ENCODE peak calls at places on chromosomes 3 and 15, in eight cellular contexts. F is skeletal muscle cell; E is activated CD4-positive, alpha-beta T cell treated with anti-CD3 and anti-CD28 coated beads, Interleukin-2, amount 50 U/mL, for 24 hours; M is RWPE1; H is astrocyte; Y is endodermal cell; Q is stimulated activated CD4-positive, alpha-beta T cell treated with anti-CD3 and anti-CD28 coated beads, Interleukin-4, amount 100 ng/mL, for 48 hours; J is CD4-positive, CD25-positive, alpha-beta regulatory T cell. P is an unnamed sample.

GRCh38 chr15:93865610-93866009 is 365.8 kb upstream of the MCTP2 start:
- DNase-seq in F (no peak), Y (no peak), E (no peak), H (no peak), Q (no peak), J (no peak), M (no peak), P (no peak)

GRCh38 chr15:62455441-62455921 is 290.4 kb upstream of the C2CD4B start:
- DNase-seq in E (no peak), H (peak; percentile 33), Q (no peak), J (no peak), M (no peak), F (no peak), Y (no peak), P (no peak)

GRCh38 chr3:11096266-11097135 is 57.8 kb upstream of the HRH1 start:
- DNase-seq in E (peak; percentile 38), H (peak; percentile 87), Y (peak; percentile 87), Q (peak; percentile 75), J (no peak), M (peak; percentile 89), F (peak; percentile 86), P (no peak)

GRCh38 chr3:115758076-115758763 is 134.9 kb downstream of the GAP43 start:
- DNase-seq in H (peak; percentile 20), M (no peak), F (no peak), J (no peak), Y (no peak), Q (no peak), E (no peak), P (no peak)

GRCh38 chr3:63950698-63951097 is 38.5 kb upstream of the SCAANT1 start:
- DNase-seq in Y (no peak), E (no peak), F (no peak), M (no peak), Q (no peak), H (peak; percentile 45), J (no peak), P (no peak)

GRCh38 chr3:140276698-140277097 is 341.7 kb downstream of the CLSTN2 start:
- DNase-seq in M (no peak), Y (peak; percentile 78), H (no peak), Q (no peak), F (no peak), E (no peak), J (no peak), P (no peak)

GRCh38 chr3:104368760-104369159 is 997.9 kb upstream of the ALCAM start:
- DNase-seq in J (no peak), E (no peak), F (no peak), M (no peak), Q (no peak), Y (no peak), H (no peak), P (no peak)

GRCh38 chr15:68341851-68342336 is 64.3 kb downstream of the FEM1B start:
- DNase-seq in H (no peak), M (no peak), J (no peak), Q (no peak), Y (no peak), F (peak; percentile 83), E (no peak), P (no peak)

GRCh38 chr3:163809540-163809993 is 1268.7 kb downstream of the SI start:
- DNase-seq in Q (no peak), H (no peak), M (no peak), F (no peak), E (no peak), J (no peak), Y (no peak), P (no peak)

GRCh38 chr15:91186892-91187644 is 87.0 kb downstream of the SV2B start:
- DNase-seq in M (peak; percentile 44), J (no peak), F (no peak), E (no peak), Q (no peak), H (peak; percentile 3), Y (peak; percentile 79), P (peak; percentile 29)

GRCh38 chr3:180911876-180912303 is 580 bp upstream of the FXR1 start:
- DNase-seq in E (no peak), J (no peak), F (no peak), Q (no peak), Y (no peak), H (no peak), M (no peak), P (no peak)

GRCh38 chr15:73373221-73373620 is 4.5 kb upstream of the HCN4 start:
- DNase-seq in Y (no peak), F (no peak), H (no peak), Q (no peak), M (no peak), E (no peak), J (no peak), P (no peak)

GRCh38 chr15:33547876-33548275 is 237.1 kb downstream of the RYR3 start:
- DNase-seq in J (no peak), M (peak; percentile 50), Q (no peak), H (peak; percentile 36), Y (peak; percentile 95), F (peak; percentile 7), E (no peak), P (peak; percentile 79)

GRCh38 chr3:180947761-180948390 is 35.4 kb downstream of the FXR1 start:
- DNase-seq in M (no peak), Q (no peak), Y (no peak), J (no peak), E (no peak), F (no peak), H (no peak), P (no peak)

GRCh38 chr3:14457999-14458398 is 55.6 kb downstream of the SLC6A6 start:
- DNase-seq in H (no peak), M (no peak), Q (no peak), J (no peak), F (no peak), Y (peak; percentile 85), E (no peak), P (no peak)

GRCh38 chr3:151900460-151900859 is 27.0 kb downstream of the SUCNR1 start:
- DNase-seq in M (no peak), E (no peak), Y (no peak), H (peak; percentile 59), J (no peak), Q (no peak), F (no peak), P (no peak)

GRCh38 chr3:171950373-171950772 is 89.0 kb upstream of the FNDC3B start:
- DNase-seq in H (peak; percentile 44), M (peak; percentile 43), Q (no peak), J (no peak), F (no peak), E (no peak), Y (peak; percentile 72), P (no peak)

GRCh38 chr3:194472290-194472920 is 14.4 kb downstream of the ATP13A3 start:
- DNase-seq in Q (no peak), H (peak; percentile 61), F (peak; percentile 56), J (peak; percentile 67), M (peak; percentile 50), Y (no peak), E (no peak), P (no peak)

GRCh38 chr15:100869151-100869999 is 10.3 kb upstream of the ALDH1A3 start:
- DNase-seq in Y (peak; percentile 91), J (no peak), H (no peak), E (no peak), Q (peak; percentile 42), F (no peak), M (no peak), P (no peak)

GRCh38 chr3:180496995-180497394 is 105.0 kb upstream of the TTC14 start:
- DNase-seq in Y (no peak), J (no peak), E (no peak), Q (no peak), M (no peak), H (no peak), F (no peak), P (no peak)

GRCh38 chr3:27719306-27720003 is 2.7 kb downstream of the EOMES start:
- DNase-seq in Q (no peak), H (no peak), F (no peak), Y (no peak), E (no peak), M (no peak), J (no peak), P (no peak)

GRCh38 chr15:44136991-44137477 is 58.0 kb downstream of the FRMD5 start:
- DNase-seq in Q (no peak), J (no peak), M (no peak), Y (no peak), F (no peak), H (no peak), E (no peak), P (no peak)

GRCh38 chr3:159451067-159451466 is 537.6 kb upstream of the IL12A start:
- DNase-seq in J (no peak), F (no peak), E (no peak), Q (no peak), M (no peak), Y (no peak), H (no peak), P (no peak)

GRCh38 chr3:196599734-196600128 is 31.3 kb downstream of the FBXO45 start:
- DNase-seq in M (no peak), F (no peak), Q (no peak), E (no peak), J (no peak), H (no peak), Y (peak; percentile 33), P (no peak)

GRCh38 chr3:123728014-123728413 is 143.2 kb upstream of the HACD2 start:
- DNase-seq in Q (no peak), H (peak; percentile 22), M (no peak), J (no peak), F (no peak), Y (no peak), E (no peak), P (no peak)

GRCh38 chr15:57861039-57861638 is 154.6 kb downstream of the POLR2M start:
- DNase-seq in J (peak; percentile 54), H (peak; percentile 35), M (peak; percentile 38), Y (no peak), F (peak; percentile 23), Q (no peak), E (no peak), P (no peak)

GRCh38 chr3:170499562-170500156 is 81.0 kb downstream of the CLDN11 start:
- DNase-seq in F (no peak), H (no peak), Y (peak; percentile 74), J (no peak), E (no peak), Q (no peak), M (peak; percentile 53), P (no peak)

GRCh38 chr3:30720586-30721313 is 114.3 kb downstream of the TGFBR2 start:
- DNase-seq in H (peak; percentile 82), J (no peak), Y (no peak), E (no peak), F (no peak), Q (no peak), M (peak; percentile 58), P (no peak)

GRCh38 chr3:6025032-6025431 is 835.9 kb upstream of the GRM7 start:
- DNase-seq in Y (no peak), H (no peak), Q (no peak), J (no peak), M (no peak), E (no peak), F (no peak), P (no peak)